ENCODE peak calls at places on chromosomes 4 and X, in five cellular contexts. F is NCI-H345, U is pulmonary artery endothelial cell, D is D341Med, J is iPS DF 6.9. Z is an unnamed sample.

GRCh38 chr4:169956441-169956840 is 69.8 kb downstream of the MFAP3L start:
- DNase-seq in F (no peak), U (no peak), D (no peak), J (no peak), Z (no peak)

GRCh38 chrX:134764202-134764785 is 106.0 kb upstream of the PLAC1 start:
- DNase-seq in F (peak; percentile 5), U (no peak), D (peak; percentile 35), J (peak; percentile 39), Z (no peak)

GRCh38 chr4:182699825-182700224 is 217.4 kb downstream of the DCTD start:
- DNase-seq in F (no peak), U (no peak), D (no peak), J (no peak), Z (no peak)

GRCh38 chr4:83217721-83218522 is 66.7 kb downstream of the COQ2 start:
- DNase-seq in F (no peak), U (no peak), D (no peak), J (no peak), Z (no peak)

GRCh38 chrX:119734897-119735339 is 23.5 kb upstream of the SOWAHD start:
- DNase-seq in F (peak; percentile 87), U (no peak), D (peak; percentile 37), J (no peak), Z (no peak)

GRCh38 chrX:139924069-139924695 is 8.7 kb downstream of the ATP11C start:
- DNase-seq in F (no peak), U (no peak), D (no peak), J (no peak), Z (no peak)

GRCh38 chr4:106034205-106034604 is 138.9 kb downstream of the NPNT start:
- DNase-seq in F (no peak), U (no peak), D (no peak), J (no peak), Z (no peak)

GRCh38 chr4:145066063-145066501 is 31.9 kb downstream of the ANAPC10 start:
- DNase-seq in F (no peak), U (no peak), D (no peak), J (no peak), Z (no peak)

GRCh38 chr4:89469930-89470375 is 162.4 kb upstream of the GPRIN3 start:
- DNase-seq in F (no peak), U (no peak), D (no peak), J (no peak), Z (no peak)

GRCh38 chrX:46254623-46255022 is 290.6 kb downstream of the ZNF674 start:
- DNase-seq in F (no peak), U (no peak), D (no peak), J (no peak), Z (no peak)

GRCh38 chr4:157204634-157205244 is 15.8 kb upstream of the GRIA2 start:
- DNase-seq in F (no peak), U (no peak), D (peak; percentile 51), J (no peak), Z (no peak)

GRCh38 chr4:174933083-174933482 is 14.9 kb downstream of the ADAM29 start:
- DNase-seq in F (no peak), U (no peak), D (no peak), J (no peak), Z (no peak)

GRCh38 chr4:184385705-184386141 is 88.6 kb downstream of the IRF2 start:
- DNase-seq in F (no peak), U (peak; percentile 33), D (no peak), J (no peak), Z (peak; percentile 35)

GRCh38 chrX:130507015-130507414 is 105.2 kb downstream of the RBMX2 start:
- DNase-seq in F (no peak), U (no peak), D (no peak), J (no peak), Z (no peak)

GRCh38 chr4:879730-880079 is 52.4 kb downstream of the GAK start:
- DNase-seq in F (no peak), U (no peak), D (no peak), J (no peak), Z (no peak)

GRCh38 chr4:79325436-79325835 is 425 bp downstream of the NAA11 start:
- DNase-seq in F (no peak), U (no peak), D (no peak), J (no peak), Z (no peak)

GRCh38 chr4:6194458-6195195 is 5.7 kb downstream of the JAKMIP1 start:
- DNase-seq in F (no peak), U (no peak), D (no peak), J (no peak), Z (no peak)

GRCh38 chr4:123599061-123599919 is 202.7 kb downstream of the SPRY1 start:
- DNase-seq in F (no peak), U (no peak), D (no peak), J (no peak), Z (no peak)

GRCh38 chr4:17447675-17448298 is 64.1 kb downstream of the QDPR start:
- DNase-seq in F (peak; percentile 24), U (peak; percentile 27), D (peak; percentile 70), J (peak; percentile 77), Z (peak; percentile 3)

GRCh38 chrX:31546130-31546529 is 474.3 kb upstream of the FTHL17 start:
- DNase-seq in F (no peak), U (no peak), D (no peak), J (no peak), Z (no peak)

GRCh38 chrX:153928846-153929245 is 2.8 kb upstream of the ARHGAP4 start:
- DNase-seq in F (no peak), U (no peak), D (no peak), J (no peak), Z (no peak)

GRCh38 chr4:106289737-106290136 is 26.3 kb downstream of the TBCK start:
- DNase-seq in F (no peak), U (no peak), D (no peak), J (no peak), Z (no peak)

GRCh38 chr4:153850525-153851280 is 61.8 kb upstream of the SFRP2 start:
- DNase-seq in F (no peak), U (no peak), D (peak; percentile 73), J (no peak), Z (no peak)

GRCh38 chrX:30060718-30061117 is 154.6 kb upstream of the MAGEB2 start:
- DNase-seq in F (peak; percentile 16), U (no peak), D (no peak), J (peak; percentile 9), Z (no peak)

GRCh38 chr4:73679836-73680235 is 59.6 kb upstream of the RASSF6 start:
- DNase-seq in F (no peak), U (peak; percentile 66), D (no peak), J (no peak), Z (no peak)

GRCh38 chr4:141391771-141392170 is 171.1 kb downstream of the ZNF330 start:
- DNase-seq in F (peak; percentile 61), U (no peak), D (no peak), J (no peak), Z (no peak)

GRCh38 chr4:82753238-82753637 is 45.4 kb downstream of the SCD5 start:
- DNase-seq in F (no peak), U (no peak), D (no peak), J (no peak), Z (no peak)

GRCh38 chr4:159070742-159071141 is 32.1 kb upstream of the RAPGEF2 start:
- DNase-seq in F (no peak), U (no peak), D (no peak), J (no peak), Z (no peak)

GRCh38 chr4:16785800-16786527 is 112.5 kb downstream of the LDB2 start:
- DNase-seq in F (no peak), U (no peak), D (peak; percentile 54), J (no peak), Z (no peak)